ENCODE peak calls at places on chromosomes 3 and 15, in six cellular contexts. I, K, A, F, B and H are unnamed samples.
A peak's percentile ranks its signal among the peaks of the same experiment; 100 is the strongest.

GRCh38 chr15:96699871-96700401 is 369.4 kb downstream of the NR2F2 start:
- DNase-seq in B (no peak), I (no peak), F (peak; percentile 84), K (no peak), A (peak; percentile 58), H (peak; percentile 74)

GRCh38 chr3:146638718-146639117 is 33.6 kb upstream of the PLSCR5 start:
- DNase-seq in A (no peak), I (no peak), B (no peak), F (peak; percentile 45), K (no peak), H (no peak)

GRCh38 chr3:108420926-108421325 is 89.5 kb downstream of the MYH15 start:
- DNase-seq in B (no peak), A (no peak), K (peak; percentile 91), F (peak; percentile 66), I (peak; percentile 12), H (no peak)

GRCh38 chr15:67178569-67179210 is 75.8 kb downstream of the AAGAB start:
- DNase-seq in A (no peak), F (peak; percentile 98), B (no peak), K (peak; percentile 99), I (peak; percentile 98), H (no peak)

GRCh38 chr15:77042245-77042644 is 28.7 kb downstream of the TSPAN3 start:
- DNase-seq in A (no peak), I (no peak), K (no peak), F (no peak), B (no peak), H (no peak)

GRCh38 chr3:172699070-172699469 is 11.8 kb downstream of the NCEH1 start:
- DNase-seq in A (no peak), B (no peak), F (no peak), K (no peak), I (no peak), H (no peak)

GRCh38 chr3:124629492-124629891 is 100.8 kb upstream of the UMPS start:
- DNase-seq in I (no peak), K (no peak), A (no peak), B (no peak), F (no peak), H (no peak)

GRCh38 chr3:126481808-126482502 is 6.3 kb upstream of the ZXDC start:
- DNase-seq in I (peak; percentile 14), A (no peak), F (no peak), K (peak; percentile 27), B (no peak), H (no peak)

GRCh38 chr3:182220013-182220412 is 508.3 kb downstream of the SOX2 start:
- DNase-seq in F (no peak), B (no peak), I (no peak), A (no peak), K (no peak), H (no peak)

GRCh38 chr3:38003371-38003816 is 12.8 kb downstream of the VILL start:
- DNase-seq in A (no peak), B (peak; percentile 67), I (peak; percentile 58), K (peak; percentile 33), F (peak; percentile 30), H (peak; percentile 83)

GRCh38 chr3:195895900-195896360 is 12.4 kb downstream of the TNK2 start:
- DNase-seq in B (peak; percentile 42), K (no peak), F (peak; percentile 87), I (peak; percentile 39), A (no peak), H (no peak)

GRCh38 chr3:50444782-50445181 is 58.7 kb downstream of the CACNA2D2 start:
- DNase-seq in K (no peak), I (no peak), B (no peak), F (no peak), A (no peak), H (no peak)

GRCh38 chr3:156509209-156510174 is 45.4 kb downstream of the SSR3 start:
- DNase-seq in K (peak; percentile 66), I (peak; percentile 69), B (peak; percentile 21), F (peak; percentile 86), A (no peak), H (no peak)

GRCh38 chr15:77895742-77896141 is 181.8 kb downstream of the TBC1D2B start:
- DNase-seq in K (no peak), I (no peak), A (no peak), F (no peak), B (no peak), H (no peak)

GRCh38 chr3:114551770-114552526 is 258.1 kb downstream of the TIGIT start:
- DNase-seq in B (no peak), I (peak; percentile 77), K (peak; percentile 84), A (no peak), F (peak; percentile 47), H (no peak)

GRCh38 chr3:98110191-98110908 is 20.2 kb upstream of the OR5H1 start:
- DNase-seq in A (no peak), F (peak; percentile 62), K (no peak), B (no peak), I (no peak), H (no peak)

GRCh38 chr15:42011074-42011473 is 9.8 kb downstream of the PLA2G4E start:
- DNase-seq in K (no peak), A (no peak), B (no peak), I (no peak), F (peak; percentile 16), H (no peak)

GRCh38 chr3:141241248-141242034 is 9.8 kb downstream of the PXYLP1 start:
- DNase-seq in A (no peak), B (no peak), K (no peak), I (no peak), F (no peak), H (no peak)

GRCh38 chr3:38030126-38031021 is 932 bp upstream of the PLCD1 start:
- DNase-seq in B (no peak), K (no peak), I (no peak), A (no peak), F (no peak), H (no peak)

GRCh38 chr15:78872972-78873795 is 494 bp downstream of the MORF4L1 start:
- DNase-seq in F (peak; percentile 95), K (peak; percentile 93), B (peak; percentile 92), A (peak; percentile 79), I (peak; percentile 95), H (peak; percentile 91)

GRCh38 chr3:131591394-131591990 is 88.7 kb upstream of the MRPL3 start:
- DNase-seq in A (no peak), K (peak; percentile 36), B (no peak), F (no peak), I (peak; percentile 24), H (no peak)

GRCh38 chr15:76575177-76576078 is 238.9 kb downstream of the ISL2 start:
- DNase-seq in I (no peak), B (no peak), F (no peak), A (no peak), K (no peak), H (no peak)

GRCh38 chr3:152359385-152360248 is 90.9 kb downstream of the MBNL1 start:
- DNase-seq in B (no peak), I (no peak), A (no peak), F (peak; percentile 48), K (no peak), H (no peak)

GRCh38 chr3:135034881-135035440 is 239.9 kb downstream of the EPHB1 start:
- DNase-seq in K (no peak), F (no peak), B (no peak), A (no peak), I (no peak), H (no peak)

GRCh38 chr3:31235062-31235704 is 297.5 kb upstream of the STT3B start:
- DNase-seq in A (no peak), K (no peak), B (no peak), F (no peak), I (no peak), H (no peak)

GRCh38 chr15:61820212-61820611 is 240.0 kb downstream of the VPS13C start:
- DNase-seq in F (no peak), B (no peak), I (no peak), K (no peak), A (no peak), H (no peak)
- H3K14ac ChIP-seq in F (no peak overlapping the region), B (no peak overlapping the region), I (no peak overlapping the region), K (no peak overlapping the region), A (no peak overlapping the region), H (no peak overlapping the region)

GRCh38 chr3:106183762-106184391 is 315.1 kb upstream of the CBLB start:
- DNase-seq in K (peak; percentile 87), I (peak; percentile 50), B (no peak), A (no peak), F (no peak), H (no peak)

GRCh38 chr3:106185949-106186348 is 317.1 kb upstream of the CBLB start:
- DNase-seq in F (no peak), I (no peak), K (no peak), A (no peak), B (no peak), H (no peak)

DNA sequence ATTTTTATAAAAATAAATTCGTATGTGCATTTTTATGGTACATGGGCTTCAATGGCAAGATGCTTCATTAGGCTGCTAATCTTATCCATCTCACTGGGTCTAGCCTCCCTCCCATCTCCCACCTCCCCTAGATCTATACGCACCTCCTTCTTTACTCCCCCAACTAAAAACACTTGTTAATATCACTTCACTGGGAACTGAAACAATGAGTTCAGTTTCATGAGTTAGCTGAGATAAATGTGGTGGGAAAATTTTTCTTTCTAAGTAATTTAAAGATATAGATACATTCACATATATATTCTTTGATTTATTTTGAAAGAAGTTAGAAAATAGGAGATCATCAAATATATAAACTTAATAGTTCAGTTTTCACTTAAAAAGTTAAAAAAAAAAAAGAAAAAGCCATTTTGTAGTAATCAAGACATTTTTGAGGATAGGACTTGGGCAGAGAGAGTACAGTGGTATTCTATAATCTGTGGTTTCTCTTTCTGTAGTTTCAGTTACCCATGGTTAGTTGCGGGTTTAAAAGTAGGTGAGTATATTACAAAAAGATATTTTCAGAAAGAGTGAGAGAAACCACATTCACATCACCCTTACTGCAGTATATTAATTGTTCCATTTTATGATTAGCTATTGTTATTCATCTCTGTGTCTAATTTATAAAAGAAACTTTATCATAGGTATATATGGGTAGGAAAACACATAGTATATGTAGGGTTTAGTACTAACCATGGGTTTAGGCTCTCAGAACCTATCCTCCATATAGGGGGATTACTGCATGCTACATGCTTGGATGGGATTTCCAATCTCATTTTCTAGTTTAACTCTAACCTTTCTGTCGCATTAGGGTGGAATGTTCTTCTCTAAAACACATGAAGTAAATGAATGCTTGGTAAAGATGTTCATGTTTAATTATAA is 316.0 kb upstream of the CBLB start:
- DNase-seq in A (no peak), F (no peak), K (no peak), B (no peak), I (no peak), H (no peak)
- H2AK5ac ChIP-seq in A (no peak overlapping the region), F (no peak overlapping the region), K (no peak overlapping the region), B (no peak overlapping the region), I (no peak overlapping the region), H (no peak overlapping the region)

DNA sequence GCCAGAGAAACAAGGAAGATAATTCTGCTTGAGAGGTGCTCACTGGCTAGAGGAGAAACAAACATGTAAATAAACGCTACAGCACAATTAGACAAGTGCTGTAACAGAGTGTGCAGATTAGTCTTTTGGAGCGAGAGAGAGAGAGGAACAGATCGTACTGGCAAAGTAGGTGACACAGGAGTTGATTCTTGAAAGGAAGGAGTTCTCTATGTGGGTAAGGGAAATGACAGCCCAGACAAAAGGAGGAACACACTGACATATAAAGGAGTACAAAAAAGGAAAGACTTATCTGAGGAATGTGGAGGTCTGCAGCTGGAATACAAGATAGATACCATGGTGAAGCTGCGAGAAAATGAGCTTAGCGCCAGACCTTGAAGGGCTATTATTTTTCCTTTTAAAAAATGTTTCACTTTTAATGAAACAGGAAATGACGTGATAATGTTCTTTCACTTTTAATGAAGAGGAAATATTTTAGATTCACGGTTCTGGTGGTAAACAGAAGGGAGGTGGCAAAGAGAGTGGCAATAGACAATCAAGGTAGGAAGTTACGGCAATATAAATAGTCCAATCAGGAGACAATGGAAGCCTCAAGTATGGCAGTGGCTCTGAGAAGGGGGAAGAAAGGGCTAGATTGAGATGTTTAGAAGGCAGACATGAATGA is 202.9 kb downstream of the VPS13C start:
- DNase-seq in A (no peak), I (no peak), F (no peak), K (no peak), B (no peak), H (no peak)
- H3K14ac ChIP-seq in A (no peak overlapping the region), I (no peak overlapping the region), F (no peak overlapping the region), K (no peak overlapping the region), B (no peak overlapping the region), H (no peak overlapping the region)

GRCh38 chr3:186570096-186570940 is at the start of gene DNAJB11:
- DNase-seq in K (peak; percentile 100), I (peak; percentile 100), A (peak; percentile 99), B (peak; percentile 99), F (peak; percentile 100), H (peak; percentile 100)
- H2AK5ac ChIP-seq in K (no peak within 1 kb of the TSS), I (no peak within 1 kb of the TSS), A (peak within 1 kb of the TSS; percentile 53), B (peak within 1 kb of the TSS; percentile 58), F (no peak within 1 kb of the TSS), H (no peak within 1 kb of the TSS)